ENCODE peak calls at places on chromosomes 7 and 10, in four cellular contexts. U is CD8-positive, alpha-beta T cell; A is WERI-Rb-1; R is dorsolateral prefrontal cortex. S is an unnamed sample.

GRCh38 chr7:34373940-34374339 is 284.1 kb upstream of the NPSR1 start:
- DNase-seq in A (no peak), U (no peak), R (no peak), S (no peak)

GRCh38 chr7:106618480-106618879 is 42.5 kb downstream of the CCDC71L start:
- DNase-seq in U (no peak), R (no peak), A (no peak), S (peak)

GRCh38 chr10:129140861-129141260 is 326.2 kb upstream of the MGMT start:
- DNase-seq in A (no peak), U (no peak), R (no peak), S (no peak)

GRCh38 chr10:120735773-120736371 is 115.3 kb upstream of the WDR11 start:
- DNase-seq in U (no peak), A (no peak), R (no peak), S (peak)

GRCh38 chr7:108358553-108358952 is 97.7 kb downstream of the NRCAM start:
- DNase-seq in R (no peak), U (no peak), A (no peak), S (peak)

GRCh38 chr10:46528171-46528671 is 28.2 kb downstream of the GPRIN2 start:
- DNase-seq in R (peak), U (no peak), A (no peak), S (no peak)

GRCh38 chr10:77504196-77504869 is 133.3 kb downstream of the KCNMA1 start:
- DNase-seq in A (no peak), R (no peak), U (no peak), S (no peak)

GRCh38 chr10:6667679-6668270 is 87.7 kb upstream of the PRKCQ start:
- DNase-seq in U (no peak), A (no peak), R (no peak), S (peak)

GRCh38 chr10:88221616-88222015 is 358.2 kb downstream of the PTEN start:
- DNase-seq in R (no peak), A (no peak), U (no peak), S (no peak)

GRCh38 chr7:131517218-131517923 is 39.1 kb downstream of the PODXL start:
- DNase-seq in A (no peak), R (no peak), U (no peak), S (no peak)

GRCh38 chr10:111391146-111391545 is 314.3 kb downstream of the ADRA2A start:
- DNase-seq in R (no peak), A (no peak), U (no peak), S (no peak)

GRCh38 chr7:923108-924041 is 31.1 kb downstream of the ADAP1 start:
- DNase-seq in U (peak), A (no peak), R (peak), S (no peak)

GRCh38 chr10:118520116-118520742 is 75.2 kb downstream of the PRLHR start:
- DNase-seq in U (no peak), R (no peak), A (no peak), S (no peak)

GRCh38 chr10:52297727-52298126 is 16.4 kb upstream of the DKK1 start:
- DNase-seq in R (no peak), A (no peak), U (no peak), S (no peak)

GRCh38 chr10:111379521-111379920 is 302.7 kb downstream of the ADRA2A start:
- DNase-seq in R (no peak), U (no peak), A (no peak), S (no peak)

GRCh38 chr10:50431118-50431517 is 179.8 kb upstream of the ASAH2 start:
- DNase-seq in R (no peak), A (no peak), U (no peak), S (no peak)

GRCh38 chr7:27102578-27103442 is at the start of gene HOXA2:
- DNase-seq in A (peak), R (no peak), U (no peak), S (no peak)

GRCh38 chr7:107995184-107996071 is 7.5 kb downstream of the LAMB1 start:
- DNase-seq in A (peak), R (no peak), U (no peak), S (no peak)

GRCh38 chr10:121154310-121154709 is 303.1 kb downstream of the WDR11 start:
- DNase-seq in R (no peak), A (no peak), U (no peak), S (no peak)

GRCh38 chr10:110162749-110163148 is 44.7 kb upstream of the MXI1 start:
- DNase-seq in A (peak), R (no peak), U (peak), S (no peak)
- TF ChIP-seq CTCF in A (peak), R (peak), U (no peak), S (no peak)

GRCh38 chr7:101137651-101138148 is 10.8 kb downstream of the SERPINE1 start:
- DNase-seq in R (no peak), A (no peak), U (no peak), S (no peak)
- H3K4me3 ChIP-seq in R (no peak), A (no peak), U (no peak), S (no peak)

GRCh38 chr10:53453196-53453595 is 680.6 kb upstream of the MBL2 start:
- DNase-seq in A (no peak), U (no peak), R (no peak), S (no peak)
- TF ChIP-seq CTCF in A (peak), U (no peak), R (no peak), S (no peak)

GRCh38 chr10:100653238-100653956 is 92.0 kb upstream of the PAX2 start:
- DNase-seq in A (no peak), R (no peak), U (no peak), S (no peak)

GRCh38 chr10:100652406-100653130 is 92.8 kb upstream of the PAX2 start:
- DNase-seq in R (no peak), U (no peak), A (no peak), S (no peak)

GRCh38 chr10:100655760-100656421 is 89.5 kb upstream of the PAX2 start:
- DNase-seq in R (no peak), A (no peak), U (no peak), S (no peak)

GRCh38 chr10:100654835-100655759 is 90.3 kb upstream of the PAX2 start:
- DNase-seq in U (peak), R (no peak), A (peak), S (no peak)

DNA sequence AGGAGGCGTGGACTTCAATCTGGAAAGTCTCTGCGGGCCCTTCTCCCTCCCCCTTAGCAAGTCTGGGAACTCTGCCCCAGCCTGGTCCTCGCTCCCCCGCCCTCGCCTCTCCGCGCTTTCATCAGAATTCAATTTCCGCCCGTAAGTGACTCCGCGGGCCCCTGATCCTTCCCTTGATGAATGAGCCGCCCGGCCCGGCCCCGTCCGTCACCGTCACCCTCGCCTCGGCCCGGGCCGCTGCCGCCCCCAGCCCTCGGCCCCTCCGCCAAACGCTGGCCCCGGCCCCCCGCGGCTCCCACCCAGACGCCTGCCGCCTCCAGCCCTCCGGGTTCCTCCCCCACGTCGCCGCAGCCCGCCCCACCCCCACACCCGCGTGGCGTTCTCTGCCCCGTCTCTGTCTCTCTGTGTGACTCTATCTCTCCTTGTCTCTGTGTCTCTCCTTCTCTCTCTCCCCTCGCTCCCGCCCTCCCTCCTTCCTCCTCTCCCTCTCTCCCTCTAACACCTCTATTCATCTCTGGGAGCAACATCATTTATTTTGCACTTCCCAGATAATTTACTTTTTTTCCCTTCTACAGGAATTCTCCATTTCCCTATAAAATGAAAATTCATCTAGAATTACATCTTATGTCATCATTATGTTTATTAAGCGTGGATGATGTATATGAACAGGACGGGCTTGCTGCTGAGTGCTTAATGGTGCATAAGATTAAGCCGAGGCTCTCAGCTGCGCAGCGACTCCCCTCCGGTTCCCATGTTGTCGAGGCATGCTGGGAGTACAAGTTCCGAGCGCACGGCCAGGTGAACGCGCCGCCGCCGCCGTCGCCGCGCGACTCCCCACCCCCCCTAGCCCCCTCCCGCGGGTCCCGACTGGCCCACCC is 91.2 kb upstream of the PAX2 start:
- DNase-seq in U (no peak), R (no peak), A (peak), S (no peak)
- H3K4me3 ChIP-seq in U (peak), R (no peak), A (peak), S (no peak)

GRCh38 chr7:20329389-20330175 is 1.1 kb upstream of the ITGB8 start:
- DNase-seq in A (peak), R (peak), U (no peak), S (peak)
- TF ChIP-seq CTCF in A (peak), R (peak), U (no peak), S (peak)

GRCh38 chr7:150367677-150368097 is 935 bp upstream of the REPIN1 start:
- DNase-seq in R (no peak), U (no peak), A (no peak), S (peak)
- H3K4me3 ChIP-seq in R (peak), U (peak), A (peak), S (peak)

S was measured in astrocyte of the cerebellum.